ENCODE peak calls at places on chromosomes 13 and 19, in five cellular contexts. A, B, G, K and H are unnamed samples.

GRCh38 chr13:111211789-111212516 is 96.8 kb downstream of the ARHGEF7 start:
- DNase-seq in A (no peak), B (no peak), G (no peak), K (no peak), H (peak)

GRCh38 chr13:51025245-51025872 is 85.7 kb downstream of the C13orf42 start:
- DNase-seq in A (no peak), B (no peak), G (no peak), K (no peak), H (no peak)

GRCh38 chr19:5953680-5954213 is 24.2 kb downstream of the RANBP3 start:
- DNase-seq in A (no peak), B (no peak), G (peak), K (no peak), H (no peak)

GRCh38 chr13:100954430-100955361 is 280.1 kb upstream of the TMTC4 start:
- DNase-seq in A (no peak), B (no peak), G (no peak), K (no peak), H (peak)

GRCh38 chr19:13979686-13980085 is 26.4 kb downstream of the RFX1 start:
- DNase-seq in A (no peak), B (no peak), G (no peak), K (no peak), H (no peak)

GRCh38 chr19:57348136-57348535 is 2.9 kb upstream of the ZNF304 start:
- DNase-seq in A (no peak), B (peak), G (peak), K (no peak), H (peak)

GRCh38 chr19:892243-892996 is 567 bp downstream of the MED16 start:
- DNase-seq in A (no peak), B (no peak), G (no peak), K (no peak), H (no peak)

GRCh38 chr19:35346193-35347052 is 1.3 kb upstream of the FFAR1 start:
- DNase-seq in A (peak), B (no peak), G (no peak), K (peak), H (no peak)

GRCh38 chr19:4164262-4164661 is 10.8 kb downstream of the CREB3L3 start:
- DNase-seq in A (no peak), B (no peak), G (no peak), K (no peak), H (no peak)

GRCh38 chr19:29805026-29805925 is 6.5 kb upstream of the CCNE1 start:
- DNase-seq in A (no peak), B (no peak), G (peak), K (no peak), H (no peak)

GRCh38 chr19:43526884-43527859 is at the start of gene ETHE1:
- DNase-seq in A (peak), B (peak), G (peak), K (peak), H (peak)

GRCh38 chr19:50330365-50331078 is 1.3 kb upstream of the KCNC3 start:
- DNase-seq in A (peak), B (no peak), G (no peak), K (peak), H (peak)

GRCh38 chr13:33032037-33032625 is 15.9 kb downstream of the KL start:
- DNase-seq in A (no peak), B (no peak), G (no peak), K (no peak), H (peak)

GRCh38 chr19:42129399-42130253 is 2.6 kb downstream of the POU2F2 start:
- DNase-seq in A (no peak), B (peak), G (peak), K (no peak), H (no peak)

GRCh38 chr13:51916419-51916818 is 54.6 kb downstream of the CCDC70 start:
- DNase-seq in A (no peak), B (no peak), G (no peak), K (no peak), H (no peak)

GRCh38 chr13:30734434-30734833 is 909 bp upstream of the ALOX5AP start:
- DNase-seq in A (no peak), B (peak), G (no peak), K (no peak), H (no peak)

GRCh38 chr19:55319786-55320185 is 5.4 kb downstream of the TMEM150B start:
- DNase-seq in A (no peak), B (no peak), G (no peak), K (no peak), H (peak)

GRCh38 chr13:99500839-99501134 is 485 bp upstream of the TM9SF2 start:
- DNase-seq in A (no peak), B (no peak), G (no peak), K (no peak), H (no peak)

GRCh38 chr19:16714702-16715294 is 4.8 kb upstream of the NWD1 start:
- DNase-seq in A (no peak), B (peak), G (no peak), K (peak), H (peak)

GRCh38 chr13:90302113-90302512 is 1045.4 kb upstream of the MIR17HG start:
- DNase-seq in A (no peak), B (peak), G (peak), K (no peak), H (no peak)

GRCh38 chr19:15159251-15159650 is 41.5 kb downstream of the NOTCH3 start:
- DNase-seq in A (no peak), B (no peak), G (no peak), K (no peak), H (no peak)

GRCh38 chr19:35959040-35959967 is 23.1 kb downstream of the LRFN3 start:
- DNase-seq in A (peak), B (no peak), G (no peak), K (peak), H (no peak)

GRCh38 chr13:20127563-20128458 is 33.0 kb downstream of the GJA3 start:
- DNase-seq in A (no peak), B (no peak), G (peak), K (peak), H (peak)